ENCODE peak calls at places on chromosomes 11 and 22, in nine cellular contexts. C is HL-60, S is transverse colon, B is HepG2, A is vagina, Y is Panc1, O is suprapubic skin, D is sigmoid colon, Z is stomach. Q is an unnamed sample.

GRCh38 chr11:35177370-35177769 is 38.4 kb downstream of the CD44 start:
- DNase-seq in S (no peak), Y (no peak), D (no peak), A (no peak), O (no peak), B (no peak), C (no peak), Z (no peak), Q (no peak)

GRCh38 chr11:77146261-77147035 is 18.4 kb downstream of the MYO7A start:
- DNase-seq in B (no peak), A (no peak), C (no peak), S (no peak), Y (no peak), Z (no peak), D (no peak), O (no peak), Q (no peak)

GRCh38 chr11:65414776-65415498 is 7.7 kb upstream of the NEAT1 start:
- DNase-seq in B (no peak), Y (no peak), A (no peak), S (peak; percentile 8), Z (no peak), D (peak; percentile 62), O (peak; percentile 74), C (no peak), Q (no peak)

GRCh38 chr11:23313001-23313400 is 452.7 kb upstream of the CCDC179 start:
- DNase-seq in C (no peak), D (no peak), O (no peak), Z (no peak), S (no peak), A (no peak), Y (no peak), B (no peak), Q (no peak)

GRCh38 chr11:34427171-34427805 is 11.4 kb upstream of the CAT start:
- DNase-seq in C (peak; percentile 88), B (peak; percentile 94), S (no peak), D (no peak), Z (no peak), O (no peak), A (no peak), Y (no peak), Q (peak; percentile 53)

GRCh38 chr22:48574776-48575566 is 1252.7 kb downstream of the BRD1 start:
- DNase-seq in O (no peak), B (peak; percentile 58), D (no peak), S (peak; percentile 12), C (peak; percentile 2), A (no peak), Y (no peak), Z (no peak), Q (peak; percentile 44)

GRCh38 chr11:71238941-71239340 is 13.4 kb downstream of the SHANK2 start:
- DNase-seq in S (no peak), A (no peak), C (no peak), Y (no peak), D (no peak), Z (no peak), B (no peak), O (peak; percentile 61), Q (no peak)

GRCh38 chr11:90468923-90469322 is 246.1 kb upstream of the CHORDC1 start:
- DNase-seq in Y (no peak), Z (no peak), B (no peak), S (no peak), A (no peak), O (no peak), C (no peak), D (no peak), Q (no peak)

GRCh38 chr22:39610246-39610645 is 39.7 kb downstream of the CACNA1I start:
- DNase-seq in Z (no peak), A (no peak), D (no peak), Y (no peak), B (no peak), O (no peak), C (no peak), S (no peak), Q (no peak)

GRCh38 chr11:95585071-95585751 is 204.4 kb downstream of the FAM76B start:
- DNase-seq in A (no peak), Y (no peak), C (no peak), D (no peak), O (no peak), Z (no peak), B (no peak), S (no peak), Q (no peak)

GRCh38 chr11:95585752-95586077 is 203.9 kb downstream of the FAM76B start:
- DNase-seq in Z (no peak), D (no peak), Y (no peak), A (no peak), O (no peak), S (no peak), C (no peak), B (no peak), Q (no peak)

GRCh38 chr11:95586155-95586554 is 203.4 kb downstream of the FAM76B start:
- DNase-seq in S (no peak), C (no peak), Y (no peak), A (no peak), O (no peak), Z (no peak), B (no peak), D (no peak), Q (no peak)

GRCh38 chr11:95584180-95584579 is 205.4 kb downstream of the FAM76B start:
- DNase-seq in A (no peak), Y (no peak), O (no peak), S (no peak), C (no peak), Z (no peak), B (no peak), D (no peak), Q (no peak)

DNA sequence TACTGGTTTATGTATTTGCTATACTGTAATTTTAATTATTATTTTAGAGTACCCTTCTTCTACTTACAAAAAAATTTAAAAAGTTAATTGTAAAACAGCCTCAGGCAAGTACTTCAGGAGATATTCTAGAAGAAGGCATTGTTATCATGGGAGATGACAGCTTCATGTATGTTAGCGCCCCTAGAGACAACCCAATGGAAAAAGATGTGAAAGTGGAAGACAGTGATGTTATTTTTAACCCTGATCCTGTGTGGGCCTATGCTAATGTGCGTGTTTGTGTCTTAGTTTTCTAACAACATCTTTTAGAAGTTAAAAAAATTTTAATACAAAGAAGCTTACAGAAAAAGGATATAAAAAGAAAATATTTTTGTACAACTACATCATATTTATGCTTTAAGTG is 205.0 kb downstream of the FAM76B start:
- DNase-seq in Z (no peak), O (no peak), S (no peak), D (no peak), Y (no peak), C (no peak), A (no peak), B (peak; percentile 4), Q (no peak)
- TF ChIP-seq CTCF in Z (no peak), O (no peak), S (no peak), D (no peak), Y (peak; percentile 16), C (no peak), A (no peak), B (no peak), Q (no peak)

GRCh38 chr11:108708173-108708572 is 43.3 kb downstream of the DDX10 start:
- DNase-seq in Y (no peak), S (no peak), Z (no peak), O (no peak), D (no peak), A (no peak), C (no peak), B (no peak), Q (no peak)

GRCh38 chr11:108713076-108713790 is 48.4 kb downstream of the DDX10 start:
- DNase-seq in B (no peak), C (no peak), A (no peak), Z (no peak), Y (no peak), D (no peak), S (no peak), O (no peak), Q (no peak)

GRCh38 chr11:108715239-108715638 is 50.4 kb downstream of the DDX10 start:
- DNase-seq in B (peak; percentile 30), C (no peak), Z (no peak), Y (no peak), S (no peak), A (no peak), O (no peak), D (no peak), Q (no peak)

GRCh38 chr11:108705061-108705460 is 40.2 kb downstream of the DDX10 start:
- DNase-seq in B (no peak), Z (no peak), D (no peak), S (no peak), C (no peak), O (no peak), A (no peak), Y (no peak), Q (no peak)

DNA sequence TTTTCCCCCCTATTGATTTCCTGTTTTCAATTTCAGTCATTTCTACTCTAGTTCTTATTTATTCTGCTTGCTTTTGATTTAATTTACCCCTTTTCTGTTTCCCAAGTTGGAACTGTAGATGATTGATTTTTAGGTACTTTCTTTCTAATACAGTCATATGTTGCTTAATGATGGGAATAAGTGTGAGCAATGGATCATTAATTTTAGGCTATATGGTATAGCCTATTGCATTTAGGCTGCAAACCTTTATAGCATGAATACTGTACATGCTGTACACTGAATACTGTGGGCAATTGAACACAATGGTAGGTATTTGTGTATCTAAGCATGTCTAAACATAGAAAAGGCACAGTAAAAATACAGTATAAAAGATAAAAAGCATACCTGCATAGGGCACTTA is 44.9 kb downstream of the DDX10 start:
- DNase-seq in S (no peak), A (no peak), C (no peak), D (no peak), O (no peak), Y (no peak), B (no peak), Z (no peak), Q (no peak)
- TF ChIP-seq POLR2AphosphoS5 in S (no peak), A (no peak), C (no peak), D (no peak), O (no peak), Y (no peak), B (no peak), Z (no peak), Q (no peak)

GRCh38 chr22:46969491-46969890 is 207.0 kb downstream of the TBC1D22A start:
- DNase-seq in D (peak; percentile 36), Y (no peak), O (no peak), B (no peak), C (no peak), Z (no peak), A (no peak), S (no peak), Q (no peak)
- H3K27ac ChIP-seq in D (no peak overlapping the region), Y (no peak overlapping the region), O (no peak overlapping the region), B (no peak overlapping the region), C (no peak overlapping the region), Z (no peak overlapping the region), A (no peak overlapping the region), S (no peak overlapping the region), Q (no peak overlapping the region)

DNA sequence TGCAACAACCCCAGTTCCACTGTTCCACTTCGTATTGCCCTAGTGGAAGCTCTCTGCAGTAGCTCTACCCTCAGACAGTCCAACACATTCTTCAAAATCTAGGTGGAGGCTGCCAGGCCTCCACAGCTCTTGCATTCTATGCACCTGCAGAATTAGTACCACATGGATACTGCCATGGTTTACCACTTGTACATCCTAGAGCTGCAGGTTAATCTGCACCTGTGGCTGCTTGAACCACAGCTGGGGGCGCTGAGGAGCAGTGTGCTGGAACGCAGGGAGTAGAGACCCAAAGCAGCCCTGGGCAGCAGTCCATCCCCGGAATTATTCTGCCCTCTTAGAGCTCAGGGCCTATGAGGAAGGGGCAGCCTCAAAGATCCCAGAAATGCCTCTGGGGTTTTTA is 4.3 kb upstream of the CTSC start:
- DNase-seq in B (no peak), C (no peak), D (no peak), A (no peak), Y (no peak), Z (no peak), O (no peak), S (no peak), Q (no peak)
- TF ChIP-seq CTCF in B (peak; percentile 11), C (no peak), D (no peak), A (no peak), Y (no peak), Z (no peak), O (no peak), S (no peak), Q (no peak)

GRCh38 chr11:83194284-83195175 is 1.0 kb downstream of the ANKRD42 start:
- DNase-seq in O (peak; percentile 89), A (no peak), Z (peak; percentile 62), B (peak; percentile 38), Y (no peak), S (peak; percentile 68), C (peak; percentile 72), D (peak; percentile 94), Q (peak; percentile 85)
- TF ChIP-seq POLR2AphosphoS5 in O (no peak), A (peak; percentile 63), Z (peak; percentile 57), B (no peak), Y (no peak), S (peak; percentile 50), C (peak; percentile 68), D (peak; percentile 53), Q (peak; percentile 60)

Q was measured in upper lobe of left lung.